ENCODE peak calls at places on chromosomes 2 and 18, in seven cellular contexts. One of them, this sample, is unnamed.

GRCh38 chr2:118190365-118190916 is 102.2 kb downstream of the INSIG2 start:
- DNase-seq in endodermal cell: no peak
- DNase-seq in upper lobe of left lung: no peak
- DNase-seq in cardiac muscle cell: no peak
- DNase-seq in dorsolateral prefrontal cortex: no peak
- DNase-seq in neural progenitor cell: no peak
- DNase-seq in IMR-90: no peak
- DNase-seq in this sample: no peak

GRCh38 chr2:154623819-154624218 is 74.7 kb upstream of the KCNJ3 start:
- DNase-seq in endodermal cell: peak; percentile 82
- DNase-seq in upper lobe of left lung: no peak
- DNase-seq in cardiac muscle cell: peak; percentile 10
- DNase-seq in dorsolateral prefrontal cortex: peak; percentile 68
- DNase-seq in neural progenitor cell: peak; percentile 65
- DNase-seq in IMR-90: peak; percentile 0
- DNase-seq in this sample: no peak

GRCh38 chr2:10266133-10266620 is 36.5 kb upstream of the HPCAL1 start:
- DNase-seq in endodermal cell: peak; percentile 3
- DNase-seq in upper lobe of left lung: peak; percentile 12
- DNase-seq in cardiac muscle cell: peak; percentile 8
- DNase-seq in dorsolateral prefrontal cortex: no peak
- DNase-seq in neural progenitor cell: no peak
- DNase-seq in IMR-90: peak; percentile 56
- DNase-seq in this sample: no peak

GRCh38 chr2:217494572-217494971 is 508.2 kb downstream of the TNS1 start:
- DNase-seq in endodermal cell: no peak
- DNase-seq in upper lobe of left lung: no peak
- DNase-seq in cardiac muscle cell: no peak
- DNase-seq in dorsolateral prefrontal cortex: no peak
- DNase-seq in neural progenitor cell: no peak
- DNase-seq in IMR-90: no peak
- DNase-seq in this sample: no peak

GRCh38 chr2:207692206-207693065 is 19.0 kb upstream of the CCNYL1 start:
- DNase-seq in endodermal cell: peak; percentile 80
- DNase-seq in upper lobe of left lung: peak; percentile 73
- DNase-seq in cardiac muscle cell: peak; percentile 36
- DNase-seq in dorsolateral prefrontal cortex: peak; percentile 59
- DNase-seq in neural progenitor cell: peak; percentile 72
- DNase-seq in IMR-90: peak; percentile 4
- DNase-seq in this sample: peak; percentile 31

GRCh38 chr2:72378737-72379346 is 231.2 kb upstream of the CYP26B1 start:
- DNase-seq in endodermal cell: no peak
- DNase-seq in upper lobe of left lung: no peak
- DNase-seq in cardiac muscle cell: no peak
- DNase-seq in dorsolateral prefrontal cortex: no peak
- DNase-seq in neural progenitor cell: no peak
- DNase-seq in IMR-90: no peak
- DNase-seq in this sample: no peak

GRCh38 chr18:67865400-67865799 is 348.9 kb upstream of the DSEL start:
- DNase-seq in endodermal cell: no peak
- DNase-seq in upper lobe of left lung: no peak
- DNase-seq in cardiac muscle cell: no peak
- DNase-seq in dorsolateral prefrontal cortex: no peak
- DNase-seq in neural progenitor cell: no peak
- DNase-seq in IMR-90: no peak
- DNase-seq in this sample: no peak

GRCh38 chr2:45278345-45279078 is 269.3 kb upstream of the SIX2 start:
- DNase-seq in endodermal cell: no peak
- DNase-seq in upper lobe of left lung: no peak
- DNase-seq in cardiac muscle cell: peak; percentile 25
- DNase-seq in dorsolateral prefrontal cortex: no peak
- DNase-seq in neural progenitor cell: no peak
- DNase-seq in IMR-90: peak; percentile 34
- DNase-seq in this sample: no peak

GRCh38 chr2:134252092-134252775 is 1.6 kb upstream of the MGAT5 start:
- DNase-seq in endodermal cell: no peak
- DNase-seq in upper lobe of left lung: no peak
- DNase-seq in cardiac muscle cell: no peak
- DNase-seq in dorsolateral prefrontal cortex: no peak
- DNase-seq in neural progenitor cell: no peak
- DNase-seq in IMR-90: peak; percentile 73
- DNase-seq in this sample: no peak

GRCh38 chr2:108594982-108595464 is 60.8 kb downstream of the LIMS1 start:
- DNase-seq in endodermal cell: peak; percentile 62
- DNase-seq in upper lobe of left lung: peak; percentile 45
- DNase-seq in cardiac muscle cell: peak; percentile 91
- DNase-seq in dorsolateral prefrontal cortex: no peak
- DNase-seq in neural progenitor cell: no peak
- DNase-seq in IMR-90: peak; percentile 96
- DNase-seq in this sample: no peak

GRCh38 chr2:43424262-43425207 is 171.3 kb downstream of the THADA start:
- DNase-seq in endodermal cell: no peak
- DNase-seq in upper lobe of left lung: no peak
- DNase-seq in cardiac muscle cell: peak; percentile 73
- DNase-seq in dorsolateral prefrontal cortex: no peak
- DNase-seq in neural progenitor cell: no peak
- DNase-seq in IMR-90: no peak
- DNase-seq in this sample: no peak

DNA sequence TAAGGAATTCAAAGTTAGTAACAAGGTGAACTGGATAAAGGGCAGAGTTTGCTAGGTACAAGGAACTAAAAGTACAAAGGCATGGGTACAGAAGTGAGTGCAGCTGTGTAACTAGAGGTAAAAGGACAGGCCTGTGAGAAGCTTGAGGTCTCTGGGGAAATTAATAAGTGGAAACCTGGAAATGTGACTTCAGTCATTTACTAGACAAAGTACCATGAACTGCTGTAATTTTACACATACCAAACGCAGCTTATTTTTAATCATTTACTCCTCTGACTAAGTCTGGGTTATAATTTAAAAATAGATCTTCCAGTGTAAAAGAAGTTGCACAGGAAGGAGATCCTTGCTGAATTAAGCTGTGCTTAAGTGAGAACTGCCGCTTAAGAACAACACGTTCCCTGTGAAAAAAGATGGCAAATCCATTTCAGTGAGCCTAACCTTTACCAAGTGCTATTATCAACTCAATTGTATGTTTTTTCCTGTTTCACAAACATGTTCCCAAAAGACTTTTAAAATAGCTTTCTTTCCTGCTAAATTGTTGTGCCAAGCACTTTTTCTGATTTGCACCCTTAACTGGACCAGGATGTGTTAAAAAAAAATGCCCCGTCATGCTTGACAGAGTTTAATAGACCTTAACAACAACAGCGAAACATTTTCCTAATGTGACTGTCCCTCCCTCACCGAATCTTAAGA is 44.3 kb downstream of the CALCRL start:
- DNase-seq in endodermal cell: no peak
- DNase-seq in upper lobe of left lung: no peak
- DNase-seq in cardiac muscle cell: peak; percentile 28
- DNase-seq in dorsolateral prefrontal cortex: no peak
- DNase-seq in neural progenitor cell: no peak
- DNase-seq in IMR-90: no peak
- DNase-seq in this sample: no peak
- H3K27ac ChIP-seq in endodermal cell: no peak overlapping the region
- H3K27ac ChIP-seq in upper lobe of left lung: no peak overlapping the region
- H3K27ac ChIP-seq in cardiac muscle cell: no peak overlapping the region
- H3K27ac ChIP-seq in dorsolateral prefrontal cortex: peak overlapping the region; percentile 78
- H3K27ac ChIP-seq in neural progenitor cell: no peak overlapping the region
- H3K27ac ChIP-seq in IMR-90: no peak overlapping the region
- H3K27ac ChIP-seq in this sample: no peak overlapping the region

GRCh38 chr18:52422985-52423601 is 83.1 kb downstream of the DCC start:
- DNase-seq in endodermal cell: no peak
- DNase-seq in upper lobe of left lung: no peak
- DNase-seq in cardiac muscle cell: no peak
- DNase-seq in dorsolateral prefrontal cortex: no peak
- DNase-seq in neural progenitor cell: peak; percentile 12
- DNase-seq in IMR-90: no peak
- DNase-seq in this sample: no peak
- TF ChIP-seq CTCF in endodermal cell: peak; percentile 75
- TF ChIP-seq CTCF in upper lobe of left lung: no peak
- TF ChIP-seq CTCF in cardiac muscle cell: no peak
- TF ChIP-seq CTCF in dorsolateral prefrontal cortex: no peak
- TF ChIP-seq CTCF in neural progenitor cell: peak; percentile 31
- TF ChIP-seq CTCF in IMR-90: no peak
- TF ChIP-seq CTCF in this sample: no peak

GRCh38 chr2:230913812-230914211 is 11.2 kb downstream of the GPR55 start:
- DNase-seq in endodermal cell: peak; percentile 36
- DNase-seq in upper lobe of left lung: peak; percentile 8
- DNase-seq in cardiac muscle cell: no peak
- DNase-seq in dorsolateral prefrontal cortex: no peak
- DNase-seq in neural progenitor cell: no peak
- DNase-seq in IMR-90: no peak
- DNase-seq in this sample: peak; percentile 3

GRCh38 chr2:230914886-230915285 is 10.2 kb downstream of the GPR55 start:
- DNase-seq in endodermal cell: peak; percentile 22
- DNase-seq in upper lobe of left lung: peak; percentile 14
- DNase-seq in cardiac muscle cell: no peak
- DNase-seq in dorsolateral prefrontal cortex: no peak
- DNase-seq in neural progenitor cell: no peak
- DNase-seq in IMR-90: no peak
- DNase-seq in this sample: no peak

GRCh38 chr2:230916218-230916617 is 8.8 kb downstream of the GPR55 start:
- DNase-seq in endodermal cell: peak; percentile 19
- DNase-seq in upper lobe of left lung: no peak
- DNase-seq in cardiac muscle cell: no peak
- DNase-seq in dorsolateral prefrontal cortex: no peak
- DNase-seq in neural progenitor cell: no peak
- DNase-seq in IMR-90: no peak
- DNase-seq in this sample: no peak

GRCh38 chr2:230913406-230913805 is 11.6 kb downstream of the GPR55 start:
- DNase-seq in endodermal cell: peak; percentile 59
- DNase-seq in upper lobe of left lung: peak; percentile 21
- DNase-seq in cardiac muscle cell: peak; percentile 39
- DNase-seq in dorsolateral prefrontal cortex: peak; percentile 52
- DNase-seq in neural progenitor cell: peak; percentile 56
- DNase-seq in IMR-90: no peak
- DNase-seq in this sample: no peak

GRCh38 chr2:230915297-230915696 is 9.7 kb downstream of the GPR55 start:
- DNase-seq in endodermal cell: peak; percentile 30
- DNase-seq in upper lobe of left lung: peak; percentile 8
- DNase-seq in cardiac muscle cell: no peak
- DNase-seq in dorsolateral prefrontal cortex: no peak
- DNase-seq in neural progenitor cell: no peak
- DNase-seq in IMR-90: no peak
- DNase-seq in this sample: peak; percentile 26
- H3K27me3 ChIP-seq in endodermal cell: no peaks in the 10 kb centered on the region
- H3K27me3 ChIP-seq in upper lobe of left lung: no peaks in the 10 kb centered on the region
- H3K27me3 ChIP-seq in cardiac muscle cell: no peaks in the 10 kb centered on the region
- H3K27me3 ChIP-seq in dorsolateral prefrontal cortex: no peaks in the 10 kb centered on the region
- H3K27me3 ChIP-seq in neural progenitor cell: no peaks in the 10 kb centered on the region
- H3K27me3 ChIP-seq in IMR-90: peaks cover 22% of the 10 kb centered on the region
- H3K27me3 ChIP-seq in this sample: no peaks in the 10 kb centered on the region

DNA sequence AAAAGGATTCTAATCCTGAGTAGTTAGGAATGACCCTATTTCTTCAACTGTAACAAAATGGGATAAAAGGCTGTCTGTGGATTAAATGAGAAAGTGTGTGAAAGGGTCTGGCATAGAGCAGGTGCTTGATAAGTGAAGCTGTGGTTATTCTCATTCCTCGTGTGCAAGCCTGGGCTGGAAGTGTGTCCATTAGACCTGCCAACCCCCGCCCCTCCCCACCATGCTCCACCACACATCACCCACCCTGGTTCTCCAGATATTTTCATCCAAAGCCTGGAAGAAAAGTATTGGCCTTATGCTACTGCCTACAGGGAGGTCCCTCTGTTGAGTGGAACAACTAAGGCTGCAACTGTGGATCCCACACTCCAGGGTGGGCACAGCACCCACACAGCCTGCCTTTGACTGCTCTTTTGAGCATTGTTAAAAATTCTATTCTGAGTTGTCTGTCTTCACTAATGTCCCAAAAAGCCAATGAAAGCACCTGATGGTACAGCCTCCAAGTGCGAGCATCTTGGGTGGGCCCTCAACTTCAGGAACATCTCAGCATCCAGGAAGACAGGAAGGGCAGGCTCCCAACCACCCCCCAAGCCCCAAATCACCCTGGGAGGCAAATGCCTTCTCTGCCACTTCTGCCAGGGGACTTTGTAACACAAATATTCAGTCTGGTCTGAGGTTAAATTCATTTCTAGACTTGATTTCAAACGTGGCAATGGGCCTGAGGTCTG is 102.8 kb upstream of the PPP1CB start:
- DNase-seq in endodermal cell: no peak
- DNase-seq in upper lobe of left lung: no peak
- DNase-seq in cardiac muscle cell: no peak
- DNase-seq in dorsolateral prefrontal cortex: no peak
- DNase-seq in neural progenitor cell: no peak
- DNase-seq in IMR-90: no peak
- DNase-seq in this sample: no peak
- H3K27ac ChIP-seq in endodermal cell: no peak overlapping the region
- H3K27ac ChIP-seq in upper lobe of left lung: peak overlapping the region; percentile 1
- H3K27ac ChIP-seq in cardiac muscle cell: no peak overlapping the region
- H3K27ac ChIP-seq in dorsolateral prefrontal cortex: no peak overlapping the region
- H3K27ac ChIP-seq in neural progenitor cell: no peak overlapping the region
- H3K27ac ChIP-seq in IMR-90: no peak overlapping the region
- H3K27ac ChIP-seq in this sample: no peak overlapping the region

GRCh38 chr2:195498176-195498575 is 158.8 kb upstream of the SLC39A10 start:
- DNase-seq in endodermal cell: peak; percentile 83
- DNase-seq in upper lobe of left lung: peak; percentile 53
- DNase-seq in cardiac muscle cell: peak; percentile 56
- DNase-seq in dorsolateral prefrontal cortex: peak; percentile 32
- DNase-seq in neural progenitor cell: peak; percentile 60
- DNase-seq in IMR-90: peak; percentile 30
- DNase-seq in this sample: peak; percentile 20
- TF ChIP-seq CTCF in endodermal cell: peak; percentile 74
- TF ChIP-seq CTCF in upper lobe of left lung: peak; percentile 54
- TF ChIP-seq CTCF in cardiac muscle cell: peak; percentile 44
- TF ChIP-seq CTCF in dorsolateral prefrontal cortex: peak; percentile 58
- TF ChIP-seq CTCF in neural progenitor cell: peak; percentile 58
- TF ChIP-seq CTCF in IMR-90: peak; percentile 29
- TF ChIP-seq CTCF in this sample: no peak

DNA sequence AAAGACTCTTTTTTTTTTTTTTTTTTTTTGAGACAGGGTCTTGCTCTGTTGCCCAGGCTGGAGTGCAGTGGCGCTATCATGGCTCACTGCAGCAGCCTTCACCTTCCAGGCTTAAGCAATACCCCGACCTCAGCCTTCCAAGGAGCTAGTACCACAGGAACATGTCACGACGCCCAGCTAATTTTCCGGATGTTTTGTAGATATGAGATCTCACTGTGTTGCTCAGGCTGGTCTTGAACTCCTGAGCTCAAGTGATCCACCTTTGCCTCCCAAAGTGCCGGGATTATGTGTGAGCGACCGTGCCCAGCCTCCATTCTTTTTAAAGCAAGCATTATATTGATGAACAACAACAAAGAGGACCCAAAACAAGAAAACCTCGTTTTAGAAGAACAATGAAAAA is 307.1 kb upstream of the ID2 start:
- DNase-seq in endodermal cell: no peak
- DNase-seq in upper lobe of left lung: no peak
- DNase-seq in cardiac muscle cell: no peak
- DNase-seq in dorsolateral prefrontal cortex: no peak
- DNase-seq in neural progenitor cell: no peak
- DNase-seq in IMR-90: no peak
- DNase-seq in this sample: no peak
- H3K27me3 ChIP-seq in endodermal cell: no peaks in the 10 kb centered on the region
- H3K27me3 ChIP-seq in upper lobe of left lung: no peaks in the 10 kb centered on the region
- H3K27me3 ChIP-seq in cardiac muscle cell: no peaks in the 10 kb centered on the region
- H3K27me3 ChIP-seq in dorsolateral prefrontal cortex: no peaks in the 10 kb centered on the region
- H3K27me3 ChIP-seq in neural progenitor cell: no peaks in the 10 kb centered on the region
- H3K27me3 ChIP-seq in IMR-90: no peaks in the 10 kb centered on the region
- H3K27me3 ChIP-seq in this sample: no peaks in the 10 kb centered on the region